ENCODE peak calls at places on chromosome 10, in four cellular contexts. C, G, F and N are unnamed samples.

GRCh38 chr10:11337516-11337915 is 273.9 kb downstream of the USP6NL start:
- DNase-seq in C (no peak), G (no peak), F (no peak), N (no peak)

GRCh38 chr10:129761981-129762956 is 201.8 kb downstream of the EBF3 start:
- DNase-seq in C (no peak), G (no peak), F (no peak), N (no peak)

GRCh38 chr10:6228010-6228511 is 25.3 kb downstream of the PFKFB3 start:
- DNase-seq in C (no peak), G (no peak), F (peak; percentile 17), N (no peak)

GRCh38 chr10:61628199-61628874 is 34.4 kb upstream of the CABCOCO1 start:
- DNase-seq in C (no peak), G (no peak), F (no peak), N (no peak)

GRCh38 chr10:114548662-114549061 is 109.4 kb downstream of the ABLIM1 start:
- DNase-seq in C (peak; percentile 56), G (peak; percentile 56), F (peak; percentile 68), N (peak; percentile 43)

GRCh38 chr10:27745719-27746363 is at the start of gene MKX:
- DNase-seq in C (no peak), G (peak; percentile 69), F (peak; percentile 31), N (no peak)

GRCh38 chr10:126571203-126571602 is 99.3 kb downstream of the C10orf90 start:
- DNase-seq in C (no peak), G (no peak), F (no peak), N (no peak)

GRCh38 chr10:48602401-48603135 is 2.3 kb downstream of the ARHGAP22 start:
- DNase-seq in C (no peak), G (no peak), F (no peak), N (no peak)

GRCh38 chr10:80457554-80458262 is 3.6 kb downstream of the TSPAN14 start:
- DNase-seq in C (no peak), G (no peak), F (no peak), N (no peak)

GRCh38 chr10:75238182-75239180 is 2.7 kb upstream of the COMTD1 start:
- DNase-seq in C (no peak), G (no peak), F (peak; percentile 66), N (no peak)
- TF ChIP-seq EZH2phosphoT487 in C (no peak), G (no peak), F (no peak), N (no peak)

GRCh38 chr10:71483871-71484270 is 87.2 kb downstream of the CDH23 start:
- DNase-seq in C (no peak), G (no peak), F (no peak), N (no peak)

GRCh38 chr10:71484352-71484751 is 87.6 kb downstream of the CDH23 start:
- DNase-seq in C (no peak), G (no peak), F (no peak), N (no peak)

GRCh38 chr10:71483135-71483534 is 86.4 kb downstream of the CDH23 start:
- DNase-seq in C (no peak), G (no peak), F (no peak), N (no peak)

GRCh38 chr10:71489077-71489476 is 92.4 kb downstream of the CDH23 start:
- DNase-seq in C (no peak), G (no peak), F (no peak), N (no peak)

GRCh38 chr10:71486465-71487114 is 89.9 kb downstream of the CDH23 start:
- DNase-seq in C (peak; percentile 36), G (peak; percentile 71), F (peak; percentile 64), N (peak; percentile 42)
- TF ChIP-seq EZH2phosphoT487 in C (no peak), G (no peak), F (no peak), N (no peak)

GRCh38 chr10:70617798-70618568 is 15.4 kb upstream of the PRF1 start:
- DNase-seq in C (no peak), G (no peak), F (no peak), N (no peak)
- TF ChIP-seq EZH2phosphoT487 in C (no peak), G (no peak), F (no peak), N (no peak)

GRCh38 chr10:4980793-4981192 is 17.6 kb downstream of the AKR1C1 start:
- DNase-seq in C (no peak), G (no peak), F (no peak), N (no peak)

GRCh38 chr10:4982764-4983226 is 19.6 kb downstream of the AKR1C1 start:
- DNase-seq in C (no peak), G (peak; percentile 32), F (no peak), N (no peak)

GRCh38 chr10:4984223-4984622 is 19.4 kb downstream of the AKR1C2 start:
- DNase-seq in C (no peak), G (no peak), F (no peak), N (no peak)

GRCh38 chr10:4983615-4984216 is 19.9 kb downstream of the AKR1C2 start:
- DNase-seq in C (no peak), G (no peak), F (no peak), N (no peak)

DNA sequence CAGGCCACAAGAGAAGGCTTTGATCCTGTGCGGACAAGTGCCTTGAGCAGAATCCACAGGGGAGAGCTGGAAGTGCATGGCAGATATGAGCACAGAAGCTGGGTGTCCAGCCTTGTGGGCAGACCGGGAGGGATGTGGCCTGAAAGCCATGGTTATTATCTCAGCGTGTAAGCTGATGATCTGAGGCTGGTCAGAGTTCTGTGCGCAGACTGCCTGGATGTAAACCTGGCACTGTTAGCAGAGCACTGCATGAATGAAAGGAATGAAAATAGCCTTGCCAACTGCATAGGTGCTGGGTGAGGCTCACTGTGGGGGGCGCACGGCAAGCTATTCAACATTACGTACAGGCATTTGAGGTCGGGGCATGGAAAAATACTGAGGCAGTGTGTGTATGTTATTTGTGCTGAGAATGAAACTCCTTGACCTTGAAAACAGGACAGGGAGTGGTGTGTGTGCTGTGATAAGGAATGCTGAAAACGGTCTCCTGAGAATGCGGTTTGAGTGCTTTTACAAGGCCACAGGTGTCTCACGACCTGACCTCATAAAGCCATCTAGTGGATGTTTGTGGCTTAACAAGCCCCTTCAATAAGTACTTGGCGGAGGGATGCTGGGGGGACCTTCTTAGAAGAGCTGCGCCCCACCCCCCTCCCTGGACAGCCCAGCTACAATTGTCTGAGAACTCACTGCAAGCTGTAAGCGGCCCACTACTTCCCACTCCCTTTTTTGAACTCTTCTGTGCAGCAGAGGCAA is 18.7 kb downstream of the AKR1C1 start:
- DNase-seq in C (peak; percentile 26), G (peak; percentile 76), F (peak; percentile 12), N (peak; percentile 44)
- TF ChIP-seq EZH2phosphoT487 in C (no peak), G (no peak), F (no peak), N (no peak)

GRCh38 chr10:97311106-97311615 is 7.9 kb upstream of the FRAT1 start:
- DNase-seq in C (no peak), G (no peak), F (no peak), N (no peak)

GRCh38 chr10:97307441-97307840 is 11.6 kb upstream of the FRAT1 start:
- DNase-seq in C (no peak), G (no peak), F (no peak), N (no peak)

GRCh38 chr10:97312897-97313296 is 6.2 kb upstream of the FRAT1 start:
- DNase-seq in C (no peak), G (no peak), F (no peak), N (no peak)

GRCh38 chr10:97302088-97302791 is 9.8 kb upstream of the ARHGAP19 start:
- DNase-seq in C (no peak), G (no peak), F (no peak), N (no peak)

GRCh38 chr10:97307866-97308780 is 10.9 kb upstream of the FRAT1 start:
- DNase-seq in C (no peak), G (no peak), F (no peak), N (no peak)
- TF ChIP-seq EZH2phosphoT487 in C (no peak), G (no peak), F (no peak), N (no peak)

GRCh38 chr10:132539431-132539839 is 1.8 kb downstream of the INPP5A start:
- DNase-seq in C (no peak), G (no peak), F (no peak), N (no peak)
- TF ChIP-seq EZH2phosphoT487 in C (no peak), G (no peak), F (no peak), N (no peak)

GRCh38 chr10:63005246-63005645 is 127.9 kb upstream of the NRBF2 start:
- DNase-seq in C (no peak), G (no peak), F (no peak), N (no peak)
- TF ChIP-seq EZH2phosphoT487 in C (no peak), G (no peak), F (no peak), N (no peak)

GRCh38 chr10:110151871-110152270 is 55.5 kb upstream of the MXI1 start:
- DNase-seq in C (no peak), G (no peak), F (no peak), N (no peak)

GRCh38 chr10:110149259-110149658 is 58.1 kb upstream of the MXI1 start:
- DNase-seq in C (no peak), G (no peak), F (no peak), N (no peak)

GRCh38 chr10:110150981-110151380 is 56.4 kb upstream of the MXI1 start:
- DNase-seq in C (no peak), G (no peak), F (no peak), N (no peak)

GRCh38 chr10:110153396-110153795 is 54.0 kb upstream of the MXI1 start:
- DNase-seq in C (no peak), G (no peak), F (no peak), N (peak; percentile 10)

DNA sequence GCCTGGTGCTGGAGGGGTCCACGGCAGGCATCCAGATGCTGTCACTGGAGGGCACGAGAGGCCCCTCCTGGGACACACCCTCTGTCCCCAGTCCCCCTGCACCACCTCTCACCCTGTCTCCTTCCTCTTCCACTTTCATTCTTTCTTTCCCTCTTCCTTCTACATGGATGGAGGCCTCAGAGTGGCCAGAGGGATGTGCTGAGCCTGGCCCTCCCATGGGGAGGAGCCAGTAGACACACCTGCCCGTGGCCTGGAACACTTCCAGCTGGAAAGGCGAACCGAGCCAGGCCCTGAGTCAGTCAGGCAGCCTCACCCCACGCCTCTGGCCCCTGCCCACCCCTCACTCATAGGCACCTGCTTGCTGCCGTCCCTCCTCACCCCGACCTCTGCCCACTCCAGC is 55.9 kb upstream of the MXI1 start:
- DNase-seq in C (no peak), G (peak; percentile 69), F (no peak), N (no peak)
- TF ChIP-seq EZH2phosphoT487 in C (no peak), G (no peak), F (no peak), N (no peak)

DNA sequence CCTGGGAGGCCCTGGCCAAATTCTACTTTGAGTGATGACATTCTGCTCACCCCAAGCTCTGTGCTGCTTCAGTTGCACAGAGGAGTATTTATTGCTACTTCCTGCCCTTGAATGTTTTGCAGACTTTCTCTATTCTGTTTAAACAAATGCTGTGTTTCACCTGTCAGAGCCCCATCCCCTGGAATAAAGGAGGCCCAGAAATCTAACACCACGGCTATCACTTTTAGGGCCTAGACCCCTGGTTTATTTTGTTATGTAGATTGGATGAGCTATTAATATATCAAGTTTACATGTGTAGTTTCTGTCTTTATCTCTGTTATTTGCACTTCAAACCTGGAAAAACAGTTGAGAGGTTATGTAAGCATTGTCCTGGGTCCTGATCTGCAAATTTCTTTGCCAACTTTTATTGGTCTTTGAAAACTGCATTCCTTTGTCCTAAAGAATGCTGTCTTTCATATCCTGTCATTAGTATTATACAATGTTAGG is 630.2 kb downstream of the PARD3 start:
- DNase-seq in C (no peak), G (no peak), F (no peak), N (no peak)
- TF ChIP-seq EZH2phosphoT487 in C (no peak), G (no peak), F (no peak), N (no peak)

DNA sequence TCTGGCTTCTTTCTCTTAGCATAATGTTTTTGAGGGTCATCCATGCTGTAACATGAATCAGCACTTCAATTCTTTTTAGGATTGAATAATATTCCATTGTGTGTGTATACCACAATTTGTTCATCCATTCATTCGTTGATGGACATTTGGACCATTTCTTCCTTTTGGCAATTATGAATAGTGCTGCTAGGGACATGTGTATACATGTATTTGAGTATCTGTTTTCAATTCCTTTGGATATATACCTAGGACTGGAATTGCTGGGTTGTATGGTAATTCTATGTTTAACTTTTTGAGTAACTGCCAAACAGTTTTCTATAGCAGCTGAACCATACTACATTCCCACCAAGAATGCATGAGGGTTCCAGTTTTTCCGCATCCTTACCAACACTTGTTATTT is 39.2 kb downstream of the GBF1 start:
- DNase-seq in C (no peak), G (no peak), F (no peak), N (no peak)
- TF ChIP-seq EZH2phosphoT487 in C (no peak), G (no peak), F (no peak), N (no peak)